ENCODE peak calls at places on chromosome 2, in five cellular contexts. G is AG20443, S is GM04504, Z is NCI-H446 treated with DMSO at 0.1 percent for 48 hours, I is NCI-H1105 treated with DMSO at 0.1 percent for 48 hours. C is an unnamed sample.

GRCh38 chr2:4151521-4151920 is 448.1 kb downstream of the DCDC2C start:
- DNase-seq in Z (no peak), S (no peak), I (no peak), G (no peak), C (no peak)

GRCh38 chr2:225164406-225165048 is 122.3 kb upstream of the DOCK10 start:
- DNase-seq in I (no peak), G (no peak), S (no peak), Z (no peak), C (no peak)

GRCh38 chr2:172642301-172643020 is 86.6 kb downstream of the PDK1 start:
- DNase-seq in I (no peak), G (no peak), S (no peak), Z (no peak), C (no peak)

GRCh38 chr2:143909577-143909976 is 610.3 kb downstream of the ZEB2 start:
- DNase-seq in I (no peak), G (no peak), Z (no peak), S (no peak), C (no peak)

GRCh38 chr2:110816404-110817365 is 84.3 kb downstream of the ACOXL start:
- DNase-seq in I (no peak), Z (no peak), G (no peak), S (no peak), C (peak)

GRCh38 chr2:17148298-17149228 is 369.7 kb downstream of the RAD51AP2 start:
- DNase-seq in S (peak), I (no peak), G (no peak), Z (no peak), C (no peak)

GRCh38 chr2:30421551-30422436 is 25.3 kb upstream of the LCLAT1 start:
- DNase-seq in Z (no peak), I (no peak), S (peak), G (peak), C (no peak)

GRCh38 chr2:12714391-12715221 is 2.1 kb upstream of the TRIB2 start:
- DNase-seq in G (no peak), S (no peak), Z (no peak), I (no peak), C (no peak)

GRCh38 chr2:62586981-62587380 is 81.0 kb upstream of the TMEM17 start:
- DNase-seq in Z (no peak), S (no peak), I (no peak), G (peak), C (peak)

GRCh38 chr2:237752761-237753165 is 45.8 kb upstream of the RBM44 start:
- DNase-seq in Z (no peak), I (no peak), G (no peak), S (no peak), C (no peak)

GRCh38 chr2:52222128-52222527 is 1190.2 kb upstream of the NRXN1 start:
- DNase-seq in I (no peak), G (no peak), S (no peak), Z (no peak), C (no peak)

GRCh38 chr2:26245231-26245732 is 543 bp downstream of the HADHB start:
- DNase-seq in S (no peak), I (peak), Z (no peak), G (peak), C (no peak)

GRCh38 chr2:64226611-64227010 is 82.4 kb upstream of the PELI1 start:
- DNase-seq in Z (no peak), I (no peak), S (no peak), G (no peak), C (no peak)

GRCh38 chr2:144518744-144519596 is 949 bp downstream of the ZEB2 start:
- DNase-seq in Z (no peak), I (no peak), S (no peak), G (no peak), C (no peak)

GRCh38 chr2:168363382-168364092 is 92.5 kb upstream of the CERS6 start:
- DNase-seq in I (no peak), S (no peak), Z (no peak), G (no peak), C (no peak)

GRCh38 chr2:62114564-62114963 is 81.4 kb upstream of the B3GNT2 start:
- DNase-seq in G (no peak), S (no peak), Z (no peak), I (no peak), C (no peak)

GRCh38 chr2:44941551-44942234 is at the start of gene SIX3:
- DNase-seq in S (no peak), G (no peak), Z (peak), I (no peak), C (no peak)

GRCh38 chr2:240179186-240179815 is 38.8 kb upstream of the OTOS start:
- DNase-seq in Z (no peak), G (no peak), I (no peak), S (no peak), C (no peak)

GRCh38 chr2:83364264-83364663 is 1094.8 kb downstream of the SUCLG1 start:
- DNase-seq in I (no peak), Z (no peak), S (peak), G (peak), C (no peak)

GRCh38 chr2:26693287-26693849 is 846 bp downstream of the KCNK3 start:
- DNase-seq in S (no peak), I (peak), G (no peak), Z (no peak), C (no peak)

GRCh38 chr2:106868199-106868598 is 17.8 kb downstream of the ST6GAL2 start:
- DNase-seq in Z (no peak), I (no peak), G (no peak), S (no peak), C (no peak)

GRCh38 chr2:221502270-221502973 is 69.7 kb downstream of the EPHA4 start:
- DNase-seq in Z (no peak), S (peak), I (no peak), G (peak), C (no peak)

GRCh38 chr2:64996914-64997313 is 7.7 kb downstream of the SLC1A4 start:
- DNase-seq in S (no peak), G (no peak), Z (no peak), I (no peak), C (no peak)

GRCh38 chr2:68500649-68501048 is 33.3 kb downstream of the APLF start:
- DNase-seq in Z (no peak), G (no peak), I (no peak), S (no peak), C (no peak)

GRCh38 chr2:44884231-44884630 is 57.3 kb upstream of the SIX3 start:
- DNase-seq in Z (no peak), G (no peak), I (no peak), S (no peak), C (no peak)

GRCh38 chr2:40543381-40543780 is 91.5 kb upstream of the SLC8A1 start:
- DNase-seq in S (no peak), Z (no peak), G (no peak), I (no peak), C (peak)

GRCh38 chr2:237227190-237227988 is 141.7 kb downstream of the COPS8 start:
- DNase-seq in Z (no peak), S (peak), G (peak), I (no peak), C (peak)

GRCh38 chr2:200089040-200089755 is 133.8 kb downstream of the MAIP1 start:
- DNase-seq in S (no peak), I (no peak), Z (no peak), G (peak), C (no peak)

GRCh38 chr2:148896116-148896515 is 21.1 kb downstream of the KIF5C start:
- DNase-seq in I (no peak), G (no peak), S (no peak), Z (no peak), C (no peak)

GRCh38 chr2:66526171-66526570 is 91.2 kb downstream of the MEIS1 start:
- DNase-seq in G (no peak), Z (no peak), S (no peak), I (no peak), C (no peak)

GRCh38 chr2:68737717-68738116 is 3.1 kb downstream of the ARHGAP25 start:
- DNase-seq in G (no peak), S (no peak), I (no peak), Z (no peak), C (no peak)

GRCh38 chr2:64732153-64732552 is 78.4 kb upstream of the SERTAD2 start:
- DNase-seq in Z (no peak), S (no peak), I (no peak), G (no peak), C (no peak)